ENCODE peak calls at places on chromosomes 1 and 21, in four cellular contexts. W is NCI-H1436 treated with DMSO at 0.1 percent for 48 hours, A is activated T-cell treated with anti-CD3 and anti-CD28 coated beads for 48 hours, X is T follicular helper cell. Y is an unnamed sample.
A peak's percentile ranks its signal among the peaks of the same experiment; 100 is the strongest.

GRCh38 chr1:223256034-223256433 is 107.9 kb downstream of the SUSD4 start:
- DNase-seq in W (no peak), A (no peak), X (no peak), Y (no peak)

GRCh38 chr1:114061431-114061830 is 82.2 kb downstream of the OLFML3 start:
- DNase-seq in W (no peak), A (no peak), X (no peak), Y (no peak)

GRCh38 chr21:41744028-41744940 is 22.6 kb downstream of the RIPK4 start:
- DNase-seq in W (no peak), A (no peak), X (no peak), Y (no peak)

GRCh38 chr1:221766210-221766609 is 24.3 kb upstream of the DUSP10 start:
- DNase-seq in W (no peak), A (no peak), X (no peak), Y (no peak)

GRCh38 chr1:18197299-18197698 is 89.7 kb downstream of the IGSF21 start:
- DNase-seq in W (no peak), A (no peak), X (no peak), Y (no peak)

GRCh38 chr1:108046021-108046420 is 81.0 kb upstream of the VAV3 start:
- DNase-seq in W (no peak), A (no peak), X (no peak), Y (no peak)

GRCh38 chr1:150259758-150260669 is 2.4 kb downstream of the CA14 start:
- DNase-seq in W (peak; percentile 54), A (no peak), X (no peak), Y (no peak)

GRCh38 chr1:15501208-15502032 is 22.6 kb downstream of the CASP9 start:
- DNase-seq in W (peak; percentile 1), A (peak; percentile 57), X (peak; percentile 19), Y (no peak)

GRCh38 chr1:77395051-77395450 is 113.2 kb downstream of the AK5 start:
- DNase-seq in W (no peak), A (no peak), X (no peak), Y (no peak)

GRCh38 chr1:219092206-219092605 is 81.5 kb upstream of the LYPLAL1 start:
- DNase-seq in W (no peak), A (no peak), X (no peak), Y (no peak)

GRCh38 chr1:117565745-117566455 is 39.9 kb upstream of the TENT5C start:
- DNase-seq in W (no peak), A (no peak), X (no peak), Y (no peak)

GRCh38 chr1:32816676-32817158 is 441 bp downstream of the YARS1 start:
- DNase-seq in W (no peak), A (no peak), X (no peak), Y (no peak)

GRCh38 chr1:41639332-41639936 is 155.0 kb upstream of the EDN2 start:
- DNase-seq in W (no peak), A (peak; percentile 62), X (no peak), Y (no peak)

GRCh38 chr1:195899762-195900352 is 708.4 kb downstream of the KCNT2 start:
- DNase-seq in W (no peak), A (no peak), X (no peak), Y (no peak)

GRCh38 chr21:36487641-36488307 is 7.9 kb upstream of the CLDN14 start:
- DNase-seq in W (no peak), A (no peak), X (no peak), Y (no peak)

GRCh38 chr1:222283147-222283768 is 264.6 kb downstream of the HHIPL2 start:
- DNase-seq in W (no peak), A (no peak), X (no peak), Y (no peak)

GRCh38 chr1:212916395-212917133 is 33.8 kb upstream of the VASH2 start:
- DNase-seq in W (no peak), A (no peak), X (no peak), Y (no peak)

GRCh38 chr1:61119085-61119484 is 36.7 kb downstream of the NFIA start:
- DNase-seq in W (no peak), A (no peak), X (no peak), Y (no peak)